ENCODE peak calls at places on chromosomes 11 and 22, in five cellular contexts. I is B cell; G is ovary; T is CD8-positive, alpha-beta memory T cell; Z is fibroblast of pulmonary artery. J is an unnamed sample.

GRCh38 chr11:134932761-134933160 is 520.7 kb upstream of the B3GAT1 start:
- DNase-seq in I (no peak), G (no peak), T (no peak), Z (no peak), J (no peak)

GRCh38 chr11:90189011-90189410 is 33.8 kb downstream of the CHORDC1 start:
- DNase-seq in I (no peak), G (no peak), T (no peak), Z (no peak), J (no peak)

GRCh38 chr11:117796456-117797428 is at the start of gene DSCAML1:
- DNase-seq in I (peak; percentile 51), G (peak; percentile 40), T (peak; percentile 65), Z (no peak), J (no peak)

GRCh38 chr22:38213319-38214247 is 11.8 kb downstream of the MAFF start:
- DNase-seq in I (no peak), G (no peak), T (no peak), Z (peak; percentile 11), J (peak; percentile 70)

GRCh38 chr11:79794484-79795393 is 353.9 kb upstream of the TENM4 start:
- DNase-seq in I (no peak), G (no peak), T (no peak), Z (no peak), J (no peak)

GRCh38 chr22:41517172-41518047 is 26.9 kb downstream of the POLR3H start:
- DNase-seq in I (peak; percentile 55), G (peak; percentile 84), T (peak; percentile 60), Z (peak; percentile 70), J (peak; percentile 89)

GRCh38 chr11:67644042-67644441 is 4.5 kb upstream of the TBX10 start:
- DNase-seq in I (no peak), G (no peak), T (no peak), Z (peak; percentile 20), J (no peak)

GRCh38 chr22:33757041-33757440 is 163.2 kb downstream of the LARGE1 start:
- DNase-seq in I (no peak), G (no peak), T (no peak), Z (no peak), J (no peak)

GRCh38 chr11:78820722-78821121 is 246.1 kb upstream of the NARS2 start:
- DNase-seq in I (no peak), G (no peak), T (no peak), Z (no peak), J (no peak)

GRCh38 chr11:86152006-86152862 is 83.3 kb upstream of the PICALM start:
- DNase-seq in I (no peak), G (no peak), T (no peak), Z (peak; percentile 55), J (no peak)

GRCh38 chr11:26743622-26744021 is 21.8 kb upstream of the SLC5A12 start:
- DNase-seq in I (no peak), G (no peak), T (no peak), Z (no peak), J (no peak)

GRCh38 chr22:35609261-35609660 is 7.9 kb downstream of the MB start:
- DNase-seq in I (no peak), G (no peak), T (no peak), Z (no peak), J (no peak)

GRCh38 chr22:40720538-40721256 is 41.4 kb downstream of the MCHR1 start:
- DNase-seq in I (no peak), G (no peak), T (no peak), Z (peak; percentile 13), J (peak; percentile 27)

GRCh38 chr22:30265851-30266444 is 703 bp downstream of the OSM start:
- DNase-seq in I (peak; percentile 90), G (no peak), T (peak; percentile 89), Z (no peak), J (peak; percentile 87)

GRCh38 chr11:105144887-105145286 is 5.3 kb upstream of the CARD18 start:
- DNase-seq in I (no peak), G (no peak), T (no peak), Z (peak; percentile 66), J (no peak)

GRCh38 chr11:68632802-68633201 is 51.5 kb upstream of the GAL start:
- DNase-seq in I (peak; percentile 37), G (no peak), T (peak; percentile 55), Z (peak; percentile 79), J (no peak)

GRCh38 chr11:44622190-44622650 is 56.8 kb downstream of the CD82 start:
- DNase-seq in I (no peak), G (peak; percentile 14), T (peak; percentile 33), Z (no peak), J (peak; percentile 29)

GRCh38 chr11:8814209-8814922 is 96.6 kb upstream of the AKIP1 start:
- DNase-seq in I (peak; percentile 9), G (no peak), T (no peak), Z (no peak), J (no peak)

GRCh38 chr11:58059011-58059358 is 28.2 kb downstream of the OR6Q1 start:
- DNase-seq in I (no peak), G (no peak), T (no peak), Z (peak; percentile 91), J (no peak)

GRCh38 chr11:126834149-126834548 is 166.4 kb downstream of the KIRREL3 start:
- DNase-seq in I (no peak), G (no peak), T (no peak), Z (peak; percentile 28), J (no peak)

GRCh38 chr22:25081409-25081824 is 118.2 kb upstream of the CRYBB3 start:
- DNase-seq in I (no peak), G (no peak), T (peak; percentile 66), Z (peak; percentile 55), J (no peak)

GRCh38 chr22:29457730-29458129 is 19.3 kb downstream of the RFPL1 start:
- DNase-seq in I (peak; percentile 46), G (no peak), T (no peak), Z (peak; percentile 58), J (no peak)

GRCh38 chr11:94539420-94539819 is 4.3 kb upstream of the FUT4 start:
- DNase-seq in I (no peak), G (no peak), T (no peak), Z (no peak), J (no peak)

GRCh38 chr11:18012314-18012905 is 437 bp downstream of the SERGEF start:
- DNase-seq in I (no peak), G (no peak), T (peak; percentile 55), Z (peak; percentile 14), J (no peak)

GRCh38 chr11:121374286-121374985 is 77.7 kb upstream of the SORL1 start:
- DNase-seq in I (no peak), G (no peak), T (no peak), Z (no peak), J (no peak)

GRCh38 chr11:59173964-59174663 is 2.2 kb downstream of the DTX4 start:
- DNase-seq in I (peak; percentile 34), G (peak; percentile 34), T (no peak), Z (peak; percentile 48), J (no peak)

GRCh38 chr11:109033627-109034340 is 368.9 kb downstream of the DDX10 start:
- DNase-seq in I (no peak), G (no peak), T (no peak), Z (peak; percentile 98), J (no peak)

GRCh38 chr11:419248-420005 is 4.6 kb upstream of the SIGIRR start:
- DNase-seq in I (no peak), G (no peak), T (no peak), Z (no peak), J (no peak)

GRCh38 chr22:39270280-39270679 is 25.5 kb upstream of the PDGFB start:
- DNase-seq in I (no peak), G (no peak), T (no peak), Z (no peak), J (no peak)

GRCh38 chr11:72309074-72309598 is 65.2 kb upstream of the PHOX2A start:
- DNase-seq in I (no peak), G (no peak), T (no peak), Z (no peak), J (no peak)

GRCh38 chr11:130599073-130599654 is 150.7 kb downstream of the ADAMTS15 start:
- DNase-seq in I (no peak), G (no peak), T (no peak), Z (peak; percentile 78), J (peak; percentile 79)

J was measured in aorta.